ENCODE peak calls at places on chromosomes 2 and 18, in nine cellular contexts. One of them, this sample, is unnamed.

GRCh38 chr18:21243041-21243431 is 1.0 kb downstream of the GREB1L start:
- DNase-seq in hippocampal formation: no peak
- DNase-seq in frontal cortex: no peak
- DNase-seq in activated T-cell treated with anti-CD3 and anti-CD28 coated beads, Interleukin-2, amount 50 U/mL, for 1 hour: no peak
- DNase-seq in GM12864: no peak
- DNase-seq in GF-D8: no peak
- DNase-seq in ACHN: no peak
- DNase-seq in mucosa of descending colon: no peak
- DNase-seq in stimulated activated CD4-positive, alpha-beta T cell treated with anti-CD3 and anti-CD28 coated beads, Interleukin-2, amount 100 ng/mL, for 4 hours: no peak
- DNase-seq in this sample: no peak

GRCh38 chr2:36277146-36277808 is 78.3 kb upstream of the CRIM1 start:
- DNase-seq in hippocampal formation: no peak
- DNase-seq in frontal cortex: no peak
- DNase-seq in activated T-cell treated with anti-CD3 and anti-CD28 coated beads, Interleukin-2, amount 50 U/mL, for 1 hour: no peak
- DNase-seq in GM12864: no peak
- DNase-seq in GF-D8: no peak
- DNase-seq in ACHN: peak; percentile 67
- DNase-seq in mucosa of descending colon: no peak
- DNase-seq in stimulated activated CD4-positive, alpha-beta T cell treated with anti-CD3 and anti-CD28 coated beads, Interleukin-2, amount 100 ng/mL, for 4 hours: no peak
- DNase-seq in this sample: no peak

GRCh38 chr2:3242747-3243369 is 134.8 kb downstream of the EIPR1 start:
- DNase-seq in hippocampal formation: no peak
- DNase-seq in frontal cortex: no peak
- DNase-seq in activated T-cell treated with anti-CD3 and anti-CD28 coated beads, Interleukin-2, amount 50 U/mL, for 1 hour: no peak
- DNase-seq in GM12864: no peak
- DNase-seq in GF-D8: peak; percentile 69
- DNase-seq in ACHN: no peak
- DNase-seq in mucosa of descending colon: no peak
- DNase-seq in stimulated activated CD4-positive, alpha-beta T cell treated with anti-CD3 and anti-CD28 coated beads, Interleukin-2, amount 100 ng/mL, for 4 hours: peak; percentile 22
- DNase-seq in this sample: peak; percentile 84

GRCh38 chr2:204909791-204910190 is 364.5 kb downstream of the PARD3B start:
- DNase-seq in hippocampal formation: no peak
- DNase-seq in frontal cortex: no peak
- DNase-seq in activated T-cell treated with anti-CD3 and anti-CD28 coated beads, Interleukin-2, amount 50 U/mL, for 1 hour: no peak
- DNase-seq in GM12864: no peak
- DNase-seq in GF-D8: no peak
- DNase-seq in ACHN: no peak
- DNase-seq in mucosa of descending colon: no peak
- DNase-seq in stimulated activated CD4-positive, alpha-beta T cell treated with anti-CD3 and anti-CD28 coated beads, Interleukin-2, amount 100 ng/mL, for 4 hours: no peak
- DNase-seq in this sample: no peak

GRCh38 chr2:128638741-128639477 is 320.2 kb upstream of the HS6ST1 start:
- DNase-seq in hippocampal formation: peak; percentile 75
- DNase-seq in frontal cortex: peak; percentile 53
- DNase-seq in activated T-cell treated with anti-CD3 and anti-CD28 coated beads, Interleukin-2, amount 50 U/mL, for 1 hour: peak; percentile 10
- DNase-seq in GM12864: no peak
- DNase-seq in GF-D8: no peak
- DNase-seq in ACHN: no peak
- DNase-seq in mucosa of descending colon: no peak
- DNase-seq in stimulated activated CD4-positive, alpha-beta T cell treated with anti-CD3 and anti-CD28 coated beads, Interleukin-2, amount 100 ng/mL, for 4 hours: no peak
- DNase-seq in this sample: no peak

GRCh38 chr2:238922435-238922834 is 74.5 kb downstream of the TWIST2 start:
- DNase-seq in hippocampal formation: no peak
- DNase-seq in frontal cortex: no peak
- DNase-seq in activated T-cell treated with anti-CD3 and anti-CD28 coated beads, Interleukin-2, amount 50 U/mL, for 1 hour: no peak
- DNase-seq in GM12864: no peak
- DNase-seq in GF-D8: no peak
- DNase-seq in ACHN: no peak
- DNase-seq in mucosa of descending colon: no peak
- DNase-seq in stimulated activated CD4-positive, alpha-beta T cell treated with anti-CD3 and anti-CD28 coated beads, Interleukin-2, amount 100 ng/mL, for 4 hours: no peak
- DNase-seq in this sample: no peak

GRCh38 chr2:60764736-60765534 is 8.9 kb downstream of the PAPOLG start:
- DNase-seq in hippocampal formation: no peak
- DNase-seq in frontal cortex: no peak
- DNase-seq in activated T-cell treated with anti-CD3 and anti-CD28 coated beads, Interleukin-2, amount 50 U/mL, for 1 hour: no peak
- DNase-seq in GM12864: no peak
- DNase-seq in GF-D8: no peak
- DNase-seq in ACHN: no peak
- DNase-seq in mucosa of descending colon: no peak
- DNase-seq in stimulated activated CD4-positive, alpha-beta T cell treated with anti-CD3 and anti-CD28 coated beads, Interleukin-2, amount 100 ng/mL, for 4 hours: no peak
- DNase-seq in this sample: no peak

GRCh38 chr18:36300211-36300610 is 2.7 kb downstream of the FHOD3 start:
- DNase-seq in hippocampal formation: no peak
- DNase-seq in frontal cortex: no peak
- DNase-seq in activated T-cell treated with anti-CD3 and anti-CD28 coated beads, Interleukin-2, amount 50 U/mL, for 1 hour: no peak
- DNase-seq in GM12864: no peak
- DNase-seq in GF-D8: no peak
- DNase-seq in ACHN: no peak
- DNase-seq in mucosa of descending colon: no peak
- DNase-seq in stimulated activated CD4-positive, alpha-beta T cell treated with anti-CD3 and anti-CD28 coated beads, Interleukin-2, amount 100 ng/mL, for 4 hours: no peak
- DNase-seq in this sample: no peak

GRCh38 chr2:15734871-15735737 is 143.4 kb downstream of the DDX1 start:
- DNase-seq in hippocampal formation: peak; percentile 28
- DNase-seq in frontal cortex: no peak
- DNase-seq in activated T-cell treated with anti-CD3 and anti-CD28 coated beads, Interleukin-2, amount 50 U/mL, for 1 hour: no peak
- DNase-seq in GM12864: no peak
- DNase-seq in GF-D8: no peak
- DNase-seq in ACHN: no peak
- DNase-seq in mucosa of descending colon: no peak
- DNase-seq in stimulated activated CD4-positive, alpha-beta T cell treated with anti-CD3 and anti-CD28 coated beads, Interleukin-2, amount 100 ng/mL, for 4 hours: no peak
- DNase-seq in this sample: no peak

GRCh38 chr2:27182346-27182745 is 29.5 kb upstream of the ATRAID start:
- DNase-seq in hippocampal formation: no peak
- DNase-seq in frontal cortex: no peak
- DNase-seq in activated T-cell treated with anti-CD3 and anti-CD28 coated beads, Interleukin-2, amount 50 U/mL, for 1 hour: no peak
- DNase-seq in GM12864: no peak
- DNase-seq in GF-D8: no peak
- DNase-seq in ACHN: no peak
- DNase-seq in mucosa of descending colon: no peak
- DNase-seq in stimulated activated CD4-positive, alpha-beta T cell treated with anti-CD3 and anti-CD28 coated beads, Interleukin-2, amount 100 ng/mL, for 4 hours: no peak
- DNase-seq in this sample: no peak

GRCh38 chr18:49813071-49813320 is 337 bp downstream of the ACAA2 start:
- DNase-seq in hippocampal formation: peak; percentile 40
- DNase-seq in frontal cortex: peak; percentile 39
- DNase-seq in activated T-cell treated with anti-CD3 and anti-CD28 coated beads, Interleukin-2, amount 50 U/mL, for 1 hour: no peak
- DNase-seq in GM12864: no peak
- DNase-seq in GF-D8: no peak
- DNase-seq in ACHN: peak; percentile 3
- DNase-seq in mucosa of descending colon: peak; percentile 71
- DNase-seq in stimulated activated CD4-positive, alpha-beta T cell treated with anti-CD3 and anti-CD28 coated beads, Interleukin-2, amount 100 ng/mL, for 4 hours: no peak
- DNase-seq in this sample: peak; percentile 28

GRCh38 chr2:124888431-124888830 is 863.3 kb downstream of the CNTNAP5 start:
- DNase-seq in hippocampal formation: no peak
- DNase-seq in frontal cortex: no peak
- DNase-seq in activated T-cell treated with anti-CD3 and anti-CD28 coated beads, Interleukin-2, amount 50 U/mL, for 1 hour: no peak
- DNase-seq in GM12864: no peak
- DNase-seq in GF-D8: no peak
- DNase-seq in ACHN: no peak
- DNase-seq in mucosa of descending colon: no peak
- DNase-seq in stimulated activated CD4-positive, alpha-beta T cell treated with anti-CD3 and anti-CD28 coated beads, Interleukin-2, amount 100 ng/mL, for 4 hours: no peak
- DNase-seq in this sample: no peak

GRCh38 chr2:72984172-72984671 is 66.9 kb downstream of the EMX1 start:
- DNase-seq in hippocampal formation: no peak
- DNase-seq in frontal cortex: no peak
- DNase-seq in activated T-cell treated with anti-CD3 and anti-CD28 coated beads, Interleukin-2, amount 50 U/mL, for 1 hour: no peak
- DNase-seq in GM12864: no peak
- DNase-seq in GF-D8: no peak
- DNase-seq in ACHN: no peak
- DNase-seq in mucosa of descending colon: no peak
- DNase-seq in stimulated activated CD4-positive, alpha-beta T cell treated with anti-CD3 and anti-CD28 coated beads, Interleukin-2, amount 100 ng/mL, for 4 hours: no peak
- DNase-seq in this sample: no peak

GRCh38 chr18:63762518-63762917 is 12.7 kb upstream of the SERPINB7 start:
- DNase-seq in hippocampal formation: no peak
- DNase-seq in frontal cortex: no peak
- DNase-seq in activated T-cell treated with anti-CD3 and anti-CD28 coated beads, Interleukin-2, amount 50 U/mL, for 1 hour: no peak
- DNase-seq in GM12864: no peak
- DNase-seq in GF-D8: no peak
- DNase-seq in ACHN: no peak
- DNase-seq in mucosa of descending colon: no peak
- DNase-seq in stimulated activated CD4-positive, alpha-beta T cell treated with anti-CD3 and anti-CD28 coated beads, Interleukin-2, amount 100 ng/mL, for 4 hours: no peak
- DNase-seq in this sample: no peak

GRCh38 chr2:60958361-60958760 is 59.2 kb upstream of the PEX13 start:
- DNase-seq in hippocampal formation: no peak
- DNase-seq in frontal cortex: no peak
- DNase-seq in activated T-cell treated with anti-CD3 and anti-CD28 coated beads, Interleukin-2, amount 50 U/mL, for 1 hour: no peak
- DNase-seq in GM12864: no peak
- DNase-seq in GF-D8: no peak
- DNase-seq in ACHN: no peak
- DNase-seq in mucosa of descending colon: no peak
- DNase-seq in stimulated activated CD4-positive, alpha-beta T cell treated with anti-CD3 and anti-CD28 coated beads, Interleukin-2, amount 100 ng/mL, for 4 hours: no peak
- DNase-seq in this sample: no peak

GRCh38 chr2:109128466-109129355 is at the start of gene SH3RF3:
- DNase-seq in hippocampal formation: peak; percentile 13
- DNase-seq in frontal cortex: peak; percentile 64
- DNase-seq in activated T-cell treated with anti-CD3 and anti-CD28 coated beads, Interleukin-2, amount 50 U/mL, for 1 hour: peak; percentile 53
- DNase-seq in GM12864: no peak
- DNase-seq in GF-D8: no peak
- DNase-seq in ACHN: peak; percentile 44
- DNase-seq in mucosa of descending colon: peak; percentile 56
- DNase-seq in stimulated activated CD4-positive, alpha-beta T cell treated with anti-CD3 and anti-CD28 coated beads, Interleukin-2, amount 100 ng/mL, for 4 hours: no peak
- DNase-seq in this sample: peak; percentile 18

GRCh38 chr2:235218486-235218907 is 266.7 kb downstream of the SH3BP4 start:
- DNase-seq in hippocampal formation: no peak
- DNase-seq in frontal cortex: no peak
- DNase-seq in activated T-cell treated with anti-CD3 and anti-CD28 coated beads, Interleukin-2, amount 50 U/mL, for 1 hour: no peak
- DNase-seq in GM12864: no peak
- DNase-seq in GF-D8: peak; percentile 23
- DNase-seq in ACHN: no peak
- DNase-seq in mucosa of descending colon: no peak
- DNase-seq in stimulated activated CD4-positive, alpha-beta T cell treated with anti-CD3 and anti-CD28 coated beads, Interleukin-2, amount 100 ng/mL, for 4 hours: no peak
- DNase-seq in this sample: peak; percentile 2

GRCh38 chr2:150041721-150042450 is 445.6 kb downstream of the RND3 start:
- DNase-seq in hippocampal formation: no peak
- DNase-seq in frontal cortex: no peak
- DNase-seq in activated T-cell treated with anti-CD3 and anti-CD28 coated beads, Interleukin-2, amount 50 U/mL, for 1 hour: no peak
- DNase-seq in GM12864: no peak
- DNase-seq in GF-D8: no peak
- DNase-seq in ACHN: no peak
- DNase-seq in mucosa of descending colon: no peak
- DNase-seq in stimulated activated CD4-positive, alpha-beta T cell treated with anti-CD3 and anti-CD28 coated beads, Interleukin-2, amount 100 ng/mL, for 4 hours: no peak
- DNase-seq in this sample: no peak

GRCh38 chr2:150255528-150255927 is 231.9 kb downstream of the RND3 start:
- DNase-seq in hippocampal formation: no peak
- DNase-seq in frontal cortex: no peak
- DNase-seq in activated T-cell treated with anti-CD3 and anti-CD28 coated beads, Interleukin-2, amount 50 U/mL, for 1 hour: no peak
- DNase-seq in GM12864: no peak
- DNase-seq in GF-D8: no peak
- DNase-seq in ACHN: no peak
- DNase-seq in mucosa of descending colon: no peak
- DNase-seq in stimulated activated CD4-positive, alpha-beta T cell treated with anti-CD3 and anti-CD28 coated beads, Interleukin-2, amount 100 ng/mL, for 4 hours: no peak
- DNase-seq in this sample: no peak

GRCh38 chr18:32081881-32082280 is 9.8 kb upstream of the RNF138 start:
- DNase-seq in hippocampal formation: no peak
- DNase-seq in frontal cortex: no peak
- DNase-seq in activated T-cell treated with anti-CD3 and anti-CD28 coated beads, Interleukin-2, amount 50 U/mL, for 1 hour: no peak
- DNase-seq in GM12864: no peak
- DNase-seq in GF-D8: no peak
- DNase-seq in ACHN: no peak
- DNase-seq in mucosa of descending colon: no peak
- DNase-seq in stimulated activated CD4-positive, alpha-beta T cell treated with anti-CD3 and anti-CD28 coated beads, Interleukin-2, amount 100 ng/mL, for 4 hours: no peak
- DNase-seq in this sample: no peak

GRCh38 chr18:41197967-41198366 is 757.1 kb upstream of the PIK3C3 start:
- DNase-seq in hippocampal formation: no peak
- DNase-seq in frontal cortex: no peak
- DNase-seq in activated T-cell treated with anti-CD3 and anti-CD28 coated beads, Interleukin-2, amount 50 U/mL, for 1 hour: no peak
- DNase-seq in GM12864: no peak
- DNase-seq in GF-D8: no peak
- DNase-seq in ACHN: no peak
- DNase-seq in mucosa of descending colon: no peak
- DNase-seq in stimulated activated CD4-positive, alpha-beta T cell treated with anti-CD3 and anti-CD28 coated beads, Interleukin-2, amount 100 ng/mL, for 4 hours: no peak
- DNase-seq in this sample: no peak

GRCh38 chr2:227388537-227389011 is 825 bp upstream of the SCYGR1 start:
- DNase-seq in hippocampal formation: no peak
- DNase-seq in frontal cortex: no peak
- DNase-seq in activated T-cell treated with anti-CD3 and anti-CD28 coated beads, Interleukin-2, amount 50 U/mL, for 1 hour: no peak
- DNase-seq in GM12864: no peak
- DNase-seq in GF-D8: no peak
- DNase-seq in ACHN: no peak
- DNase-seq in mucosa of descending colon: no peak
- DNase-seq in stimulated activated CD4-positive, alpha-beta T cell treated with anti-CD3 and anti-CD28 coated beads, Interleukin-2, amount 100 ng/mL, for 4 hours: no peak
- DNase-seq in this sample: no peak

GRCh38 chr2:190283783-190284182 is 35.8 kb downstream of the HIBCH start:
- DNase-seq in hippocampal formation: no peak
- DNase-seq in frontal cortex: no peak
- DNase-seq in activated T-cell treated with anti-CD3 and anti-CD28 coated beads, Interleukin-2, amount 50 U/mL, for 1 hour: no peak
- DNase-seq in GM12864: no peak
- DNase-seq in GF-D8: no peak
- DNase-seq in ACHN: no peak
- DNase-seq in mucosa of descending colon: no peak
- DNase-seq in stimulated activated CD4-positive, alpha-beta T cell treated with anti-CD3 and anti-CD28 coated beads, Interleukin-2, amount 100 ng/mL, for 4 hours: no peak
- DNase-seq in this sample: no peak

GRCh38 chr2:185181901-185182300 is 556.7 kb upstream of the FSIP2 start:
- DNase-seq in hippocampal formation: no peak
- DNase-seq in frontal cortex: no peak
- DNase-seq in activated T-cell treated with anti-CD3 and anti-CD28 coated beads, Interleukin-2, amount 50 U/mL, for 1 hour: no peak
- DNase-seq in GM12864: no peak
- DNase-seq in GF-D8: no peak
- DNase-seq in ACHN: no peak
- DNase-seq in mucosa of descending colon: no peak
- DNase-seq in stimulated activated CD4-positive, alpha-beta T cell treated with anti-CD3 and anti-CD28 coated beads, Interleukin-2, amount 100 ng/mL, for 4 hours: no peak
- DNase-seq in this sample: no peak